ENCODE peak calls at places on chromosomes 3 and 15, in four cellular contexts. One of them, this sample, is unnamed.

GRCh38 chr15:32974691-32975090 is 219.8 kb downstream of the FMN1 start:
- DNase-seq in WTC11: no peak
- DNase-seq in K562: no peak
- DNase-seq in HepG2: no peak
- DNase-seq in this sample: no peak

GRCh38 chr3:8301977-8302589 is 199.5 kb upstream of the LMCD1 start:
- DNase-seq in WTC11: no peak
- DNase-seq in K562: peak
- DNase-seq in HepG2: peak
- DNase-seq in this sample: peak

GRCh38 chr3:126008219-126008618 is 39.2 kb downstream of the ROPN1B start:
- DNase-seq in WTC11: no peak
- DNase-seq in K562: no peak
- DNase-seq in HepG2: no peak
- DNase-seq in this sample: no peak

GRCh38 chr3:122458992-122459391 is 43.1 kb upstream of the WDR5B start:
- DNase-seq in WTC11: no peak
- DNase-seq in K562: no peak
- DNase-seq in HepG2: no peak
- DNase-seq in this sample: peak

GRCh38 chr3:188051801-188052228 is 102.1 kb upstream of the LPP start:
- DNase-seq in WTC11: no peak
- DNase-seq in K562: no peak
- DNase-seq in HepG2: no peak
- DNase-seq in this sample: no peak

GRCh38 chr3:64765951-64766350 is 78.2 kb upstream of the ADAMTS9 start:
- DNase-seq in WTC11: no peak
- DNase-seq in K562: no peak
- DNase-seq in HepG2: no peak
- DNase-seq in this sample: no peak

GRCh38 chr3:194756460-194757355 is 71.0 kb downstream of the FAM43A start:
- DNase-seq in WTC11: no peak
- DNase-seq in K562: no peak
- DNase-seq in HepG2: no peak
- DNase-seq in this sample: no peak

GRCh38 chr15:68113273-68113672 is 59.2 kb downstream of the PIAS1 start:
- DNase-seq in WTC11: no peak
- DNase-seq in K562: peak
- DNase-seq in HepG2: peak
- DNase-seq in this sample: no peak

GRCh38 chr15:66847565-66847991 is 145.5 kb downstream of the SMAD6 start:
- DNase-seq in WTC11: no peak
- DNase-seq in K562: no peak
- DNase-seq in HepG2: no peak
- DNase-seq in this sample: no peak

GRCh38 chr3:64098686-64099085 is 75.4 kb upstream of the PSMD6 start:
- DNase-seq in WTC11: no peak
- DNase-seq in K562: no peak
- DNase-seq in HepG2: no peak
- DNase-seq in this sample: no peak

GRCh38 chr15:44765036-44765435 is 28.7 kb downstream of the TRIM69 start:
- DNase-seq in WTC11: no peak
- DNase-seq in K562: no peak
- DNase-seq in HepG2: no peak
- DNase-seq in this sample: no peak

GRCh38 chr3:125151916-125152315 is 60.6 kb downstream of the SLC12A8 start:
- DNase-seq in WTC11: no peak
- DNase-seq in K562: no peak
- DNase-seq in HepG2: no peak
- DNase-seq in this sample: no peak

GRCh38 chr15:68177747-68178146 is 27.4 kb downstream of the CALML4 start:
- DNase-seq in WTC11: no peak
- DNase-seq in K562: no peak
- DNase-seq in HepG2: no peak
- DNase-seq in this sample: no peak

DNA sequence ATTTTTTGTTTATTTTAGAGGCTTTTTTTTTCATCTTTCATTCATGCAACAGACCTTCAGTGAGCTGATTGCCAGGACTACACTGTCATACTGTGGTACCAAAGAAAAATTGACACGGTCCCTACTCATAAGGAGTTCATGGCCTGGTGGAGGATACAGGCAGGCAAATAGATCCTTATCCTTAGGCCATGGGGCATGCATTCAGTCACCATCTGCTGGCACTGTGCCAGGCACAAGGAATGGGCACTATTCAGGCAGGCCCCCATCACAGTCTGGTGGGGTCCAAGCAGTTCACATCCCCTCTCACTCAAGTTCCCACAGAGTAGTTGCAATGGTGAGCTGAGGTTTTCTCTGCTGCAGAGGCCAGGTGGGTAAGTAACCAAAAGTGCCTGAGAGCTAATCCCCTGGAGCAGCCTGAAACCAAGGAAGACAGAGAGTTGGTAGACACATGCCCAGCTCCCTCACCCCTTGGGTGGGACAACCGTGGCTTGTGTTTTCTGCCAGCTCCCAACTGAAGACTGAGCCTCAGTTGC is 17.3 kb downstream of the CISH start:
- DNase-seq in WTC11: no peak
- DNase-seq in K562: no peak
- DNase-seq in HepG2: no peak
- DNase-seq in this sample: no peak
- TF ChIP-seq ELF4 in WTC11: no peak
- TF ChIP-seq ELF4 in K562: no peak
- TF ChIP-seq ELF4 in HepG2: no peak
- TF ChIP-seq ELF4 in this sample: no peak

GRCh38 chr3:197308591-197308990 is 10.2 kb upstream of the DLG1 start:
- DNase-seq in WTC11: no peak
- DNase-seq in K562: no peak
- DNase-seq in HepG2: no peak
- DNase-seq in this sample: no peak
- TF ChIP-seq SP1 in WTC11: no peak
- TF ChIP-seq SP1 in K562: no peak
- TF ChIP-seq SP1 in HepG2: no peak
- TF ChIP-seq SP1 in this sample: no peak

GRCh38 chr15:100880897-100881242 is 1.2 kb downstream of the ALDH1A3 start:
- DNase-seq in WTC11: no peak
- DNase-seq in K562: no peak
- DNase-seq in HepG2: no peak
- DNase-seq in this sample: no peak

GRCh38 chr15:100887211-100887913 is 7.7 kb downstream of the ALDH1A3 start:
- DNase-seq in WTC11: no peak
- DNase-seq in K562: no peak
- DNase-seq in HepG2: no peak
- DNase-seq in this sample: no peak

GRCh38 chr15:100889359-100890058 is 9.9 kb downstream of the ALDH1A3 start:
- DNase-seq in WTC11: no peak
- DNase-seq in K562: no peak
- DNase-seq in HepG2: no peak
- DNase-seq in this sample: no peak

GRCh38 chr15:100881573-100882336 is 2.1 kb downstream of the ALDH1A3 start:
- DNase-seq in WTC11: no peak
- DNase-seq in K562: no peak
- DNase-seq in HepG2: no peak
- DNase-seq in this sample: no peak

GRCh38 chr15:100885116-100885515 is 5.5 kb downstream of the ALDH1A3 start:
- DNase-seq in WTC11: no peak
- DNase-seq in K562: no peak
- DNase-seq in HepG2: no peak
- DNase-seq in this sample: no peak
- TF ChIP-seq ELF4 in WTC11: no peak
- TF ChIP-seq ELF4 in K562: no peak
- TF ChIP-seq ELF4 in HepG2: no peak
- TF ChIP-seq ELF4 in this sample: no peak

GRCh38 chr3:72548992-72549391 is 299.3 kb downstream of the SHQ1 start:
- DNase-seq in WTC11: no peak
- DNase-seq in K562: no peak
- DNase-seq in HepG2: no peak
- DNase-seq in this sample: no peak

GRCh38 chr3:72547183-72547582 is 301.1 kb downstream of the SHQ1 start:
- DNase-seq in WTC11: no peak
- DNase-seq in K562: no peak
- DNase-seq in HepG2: no peak
- DNase-seq in this sample: no peak

GRCh38 chr3:72550582-72551262 is 297.5 kb downstream of the SHQ1 start:
- DNase-seq in WTC11: no peak
- DNase-seq in K562: no peak
- DNase-seq in HepG2: no peak
- DNase-seq in this sample: no peak

GRCh38 chr3:72553298-72553697 is 294.9 kb downstream of the SHQ1 start:
- DNase-seq in WTC11: no peak
- DNase-seq in K562: no peak
- DNase-seq in HepG2: no peak
- DNase-seq in this sample: no peak

GRCh38 chr3:72549819-72550581 is 298.2 kb downstream of the SHQ1 start:
- DNase-seq in WTC11: no peak
- DNase-seq in K562: no peak
- DNase-seq in HepG2: no peak
- DNase-seq in this sample: no peak
- TF ChIP-seq SP1 in WTC11: no peak
- TF ChIP-seq SP1 in K562: no peak
- TF ChIP-seq SP1 in HepG2: no peak
- TF ChIP-seq SP1 in this sample: no peak

DNA sequence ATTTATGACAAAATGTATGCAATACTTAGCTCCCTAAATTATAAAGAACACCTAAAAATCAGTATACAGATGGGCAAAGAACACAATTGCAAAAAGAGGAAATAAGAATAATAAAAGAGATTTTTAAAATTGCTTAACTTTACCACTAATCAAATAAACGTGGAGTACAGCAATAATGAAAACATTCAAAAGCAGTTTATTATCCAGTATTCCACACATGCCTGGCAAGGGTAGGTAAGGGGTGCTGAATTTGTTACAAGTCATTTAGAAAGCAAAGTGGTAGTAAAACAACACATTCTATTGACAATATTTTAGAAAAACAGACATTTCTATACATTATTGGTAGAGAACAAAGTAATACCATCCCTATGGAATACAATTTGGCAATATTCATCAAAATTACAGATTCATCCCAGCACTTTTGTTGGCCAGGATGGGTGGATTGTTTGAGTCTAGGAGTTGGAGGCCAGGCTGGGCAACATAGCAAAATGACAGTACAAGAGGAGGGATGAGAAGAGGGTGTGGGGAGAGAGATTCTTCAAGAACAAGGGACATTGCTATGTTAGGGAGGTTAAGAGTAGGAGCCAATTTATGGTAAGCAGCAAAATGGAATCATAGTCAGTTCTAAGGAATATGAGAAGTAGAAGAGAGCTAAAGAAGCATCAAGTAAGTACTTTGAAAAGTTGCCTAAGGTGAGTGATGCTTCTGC is 3.7 kb upstream of the ACKR4 start:
- DNase-seq in WTC11: no peak
- DNase-seq in K562: no peak
- DNase-seq in HepG2: no peak
- DNase-seq in this sample: no peak
- TF ChIP-seq ELF4 in WTC11: no peak
- TF ChIP-seq ELF4 in K562: no peak
- TF ChIP-seq ELF4 in HepG2: no peak
- TF ChIP-seq ELF4 in this sample: no peak

DNA sequence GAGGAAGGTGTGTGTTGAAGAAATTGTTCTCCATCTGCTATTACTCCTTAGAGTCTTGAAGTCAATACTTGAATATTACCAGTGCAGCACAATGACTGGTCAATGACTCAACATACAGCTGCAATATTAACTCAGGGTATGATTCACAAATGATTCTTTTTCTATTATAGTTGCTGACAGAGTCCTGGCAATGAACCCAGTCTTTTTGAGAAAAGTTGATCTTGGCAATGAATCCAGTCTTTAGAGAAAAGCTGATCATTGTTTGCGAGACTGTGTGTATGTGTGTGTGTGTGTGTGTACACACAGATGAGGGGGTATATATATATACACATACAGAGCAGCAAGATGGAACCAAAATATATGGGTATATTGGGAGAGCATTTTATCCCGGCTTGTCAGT is 315.1 kb downstream of the ZNF385D start:
- DNase-seq in WTC11: no peak
- DNase-seq in K562: no peak
- DNase-seq in HepG2: no peak
- DNase-seq in this sample: no peak
- TF ChIP-seq SP1 in WTC11: no peak
- TF ChIP-seq SP1 in K562: no peak
- TF ChIP-seq SP1 in HepG2: no peak
- TF ChIP-seq SP1 in this sample: no peak

GRCh38 chr3:115804200-115804599 is 180.9 kb downstream of the GAP43 start:
- DNase-seq in WTC11: no peak
- DNase-seq in K562: no peak
- DNase-seq in HepG2: no peak
- DNase-seq in this sample: no peak

GRCh38 chr3:115804722-115805121 is 181.4 kb downstream of the GAP43 start:
- DNase-seq in WTC11: no peak
- DNase-seq in K562: no peak
- DNase-seq in HepG2: no peak
- DNase-seq in this sample: no peak

GRCh38 chr3:115808239-115808638 is 184.9 kb downstream of the GAP43 start:
- DNase-seq in WTC11: no peak
- DNase-seq in K562: no peak
- DNase-seq in HepG2: no peak
- DNase-seq in this sample: no peak

GRCh38 chr3:115808816-115809215 is 185.5 kb downstream of the GAP43 start:
- DNase-seq in WTC11: no peak
- DNase-seq in K562: no peak
- DNase-seq in HepG2: no peak
- DNase-seq in this sample: no peak

GRCh38 chr3:115806501-115806900 is 183.2 kb downstream of the GAP43 start:
- DNase-seq in WTC11: no peak
- DNase-seq in K562: no peak
- DNase-seq in HepG2: no peak
- DNase-seq in this sample: no peak
- TF ChIP-seq ELF4 in WTC11: no peak
- TF ChIP-seq ELF4 in K562: no peak
- TF ChIP-seq ELF4 in HepG2: no peak
- TF ChIP-seq ELF4 in this sample: no peak

GRCh38 chr3:21043139-21043538 is 707.9 kb downstream of the ZNF385D start:
- DNase-seq in WTC11: no peak
- DNase-seq in K562: no peak
- DNase-seq in HepG2: no peak
- DNase-seq in this sample: no peak

GRCh38 chr3:21042184-21042583 is 708.8 kb downstream of the ZNF385D start:
- DNase-seq in WTC11: no peak
- DNase-seq in K562: no peak
- DNase-seq in HepG2: no peak
- DNase-seq in this sample: no peak

GRCh38 chr3:21036888-21037287 is 714.1 kb downstream of the ZNF385D start:
- DNase-seq in WTC11: no peak
- DNase-seq in K562: no peak
- DNase-seq in HepG2: no peak
- DNase-seq in this sample: no peak

GRCh38 chr3:21041621-21042020 is 709.4 kb downstream of the ZNF385D start:
- DNase-seq in WTC11: no peak
- DNase-seq in K562: no peak
- DNase-seq in HepG2: no peak
- DNase-seq in this sample: no peak
- TF ChIP-seq SP1 in WTC11: no peak
- TF ChIP-seq SP1 in K562: no peak
- TF ChIP-seq SP1 in HepG2: no peak
- TF ChIP-seq SP1 in this sample: no peak

This sample was measured in HEK293T.